ENCODE peak calls at places on chromosomes 3 and 15, in seven cellular contexts. K, W, Q, O, Z, C and H are unnamed samples.

GRCh38 chr3:190811775-190812480 is 50.6 kb downstream of the GMNC start:
- DNase-seq in K (peak), W (peak), Q (peak), O (peak), Z (peak), C (peak), H (peak)

GRCh38 chr15:46344906-46345305 is 710.1 kb downstream of the SQOR start:
- DNase-seq in K (no peak), W (no peak), Q (peak), O (no peak), Z (no peak), C (no peak), H (no peak)

GRCh38 chr15:67915374-67916050 is 75.7 kb upstream of the RNU6-1 start:
- DNase-seq in K (peak), W (no peak), Q (no peak), O (peak), Z (no peak), C (peak), H (peak)

GRCh38 chr3:42686832-42687650 is 1.7 kb downstream of the KLHL40 start:
- DNase-seq in K (no peak), W (no peak), Q (no peak), O (no peak), Z (no peak), C (no peak), H (no peak)

GRCh38 chr3:107124885-107125284 is 252.4 kb upstream of the CCDC54 start:
- DNase-seq in K (no peak), W (peak), Q (no peak), O (peak), Z (peak), C (peak), H (peak)

GRCh38 chr3:48634661-48635221 is 520 bp downstream of the SLC26A6 start:
- DNase-seq in K (peak), W (peak), Q (peak), O (peak), Z (peak), C (peak), H (peak)

GRCh38 chr3:187006884-187007630 is 76.7 kb downstream of the ST6GAL1 start:
- DNase-seq in K (no peak), W (no peak), Q (no peak), O (no peak), Z (no peak), C (no peak), H (no peak)

GRCh38 chr15:78220713-78221112 is 13.7 kb downstream of the ACSBG1 start:
- DNase-seq in K (no peak), W (peak), Q (no peak), O (no peak), Z (no peak), C (no peak), H (no peak)

GRCh38 chr3:87084868-87085267 is 93.9 kb upstream of the VGLL3 start:
- DNase-seq in K (no peak), W (no peak), Q (no peak), O (peak), Z (no peak), C (no peak), H (no peak)

GRCh38 chr3:100665230-100665629 is 44.1 kb upstream of the TFG start:
- DNase-seq in K (no peak), W (no peak), Q (peak), O (no peak), Z (no peak), C (no peak), H (no peak)

GRCh38 chr15:59548501-59549230 is 62.9 kb upstream of the GCNT3 start:
- DNase-seq in K (peak), W (no peak), Q (no peak), O (no peak), Z (no peak), C (no peak), H (no peak)

GRCh38 chr3:134802428-134803050 is 7.5 kb downstream of the EPHB1 start:
- DNase-seq in K (no peak), W (no peak), Q (no peak), O (no peak), Z (no peak), C (no peak), H (no peak)

GRCh38 chr15:64574220-64574994 is 114.0 kb downstream of the ZNF609 start:
- DNase-seq in K (no peak), W (no peak), Q (no peak), O (peak), Z (peak), C (no peak), H (peak)

GRCh38 chr3:146839727-146840126 is 234.6 kb upstream of the PLSCR5 start:
- DNase-seq in K (no peak), W (no peak), Q (no peak), O (no peak), Z (no peak), C (no peak), H (no peak)

GRCh38 chr3:171258316-171258715 is 201.9 kb downstream of the TNIK start:
- DNase-seq in K (peak), W (no peak), Q (no peak), O (no peak), Z (no peak), C (no peak), H (peak)

GRCh38 chr3:151226088-151226563 is 23.1 kb upstream of the GPR171 start:
- DNase-seq in K (no peak), W (peak), Q (no peak), O (peak), Z (peak), C (no peak), H (peak)

GRCh38 chr15:97084650-97085049 is 754.1 kb downstream of the NR2F2 start:
- DNase-seq in K (no peak), W (no peak), Q (no peak), O (peak), Z (peak), C (no peak), H (no peak)

GRCh38 chr3:107117922-107118576 is 259.2 kb upstream of the CCDC54 start:
- DNase-seq in K (peak), W (peak), Q (peak), O (peak), Z (peak), C (peak), H (peak)

GRCh38 chr3:138673641-138674040 is 65.1 kb downstream of the FAIM start:
- DNase-seq in K (peak), W (peak), Q (no peak), O (peak), Z (peak), C (no peak), H (peak)

GRCh38 chr15:96416218-96416933 is 85.9 kb downstream of the NR2F2 start:
- DNase-seq in K (peak), W (no peak), Q (no peak), O (no peak), Z (no peak), C (no peak), H (no peak)

GRCh38 chr15:70505411-70505919 is 257.9 kb downstream of the UACA start:
- DNase-seq in K (no peak), W (no peak), Q (peak), O (peak), Z (peak), C (no peak), H (peak)
- H3K4me3 ChIP-seq in K (no peak), W (no peak), Q (no peak), O (no peak), Z (no peak), C (no peak), H (no peak)

GRCh38 chr15:40053234-40054055 is 14.5 kb upstream of the SRP14 start:
- DNase-seq in K (peak), W (no peak), Q (peak), O (no peak), Z (no peak), C (no peak), H (no peak)
- TF ChIP-seq CTCF in K (peak), W (no peak), Q (peak), O (peak), Z (peak), C (no peak), H (no peak)

GRCh38 chr3:50950591-50950990 is 275.9 kb downstream of the DOCK3 start:
- DNase-seq in K (no peak), W (no peak), Q (peak), O (no peak), Z (no peak), C (no peak), H (no peak)
- H3K4me3 ChIP-seq in K (no peak), W (no peak), Q (peak), O (no peak), Z (no peak), C (no peak), H (peak)

DNA sequence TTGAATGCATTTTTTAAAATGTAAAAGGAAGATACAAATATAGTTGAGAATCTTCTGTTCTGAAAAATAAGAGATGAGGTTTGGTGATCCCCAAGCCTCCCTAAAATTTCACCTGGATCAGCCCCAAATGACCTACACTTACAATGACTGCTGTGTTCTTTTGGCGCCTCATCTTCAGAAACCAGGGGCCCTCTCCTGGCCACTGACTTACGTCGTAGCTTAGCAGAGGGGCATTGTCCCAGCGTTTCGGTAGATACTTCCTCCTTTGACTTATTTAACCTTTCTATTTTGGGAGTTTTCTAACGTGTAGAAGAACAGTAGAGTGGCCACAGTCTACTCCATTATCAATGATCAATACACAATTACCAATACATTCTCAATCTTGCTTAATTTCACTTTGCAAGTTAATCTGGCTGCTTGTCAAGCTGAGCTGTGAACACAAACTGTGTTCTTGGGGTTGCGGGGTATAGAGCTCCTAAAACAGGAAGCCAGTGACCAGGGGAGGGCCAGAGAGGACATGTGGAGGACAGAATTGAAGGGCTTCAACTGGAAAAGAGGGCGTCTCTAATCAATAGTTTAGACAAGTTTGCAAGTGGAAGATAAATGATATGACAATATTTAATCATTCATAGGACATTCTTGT is 419.4 kb downstream of the LPP start:
- DNase-seq in K (peak), W (no peak), Q (no peak), O (no peak), Z (no peak), C (no peak), H (no peak)
- TF ChIP-seq CTCF in K (peak), W (no peak), Q (no peak), O (no peak), Z (no peak), C (no peak), H (no peak)